ENCODE peak calls at places on chromosomes 12 and 14, in four cellular contexts. One of them, this sample, is unnamed. For H3K4me1, the result is how much of the 10 kb centered on the place peaks cover.

GRCh38 chr12:20367731-20368652 is at the start of gene PDE3A:
- DNase-seq in cardiac muscle cell: peak
- DNase-seq in OCI-LY7: no peak
- DNase-seq in IMR-90: peak
- DNase-seq in this sample: peak

GRCh38 chr12:79850610-79851299 is 84.1 kb downstream of the PPP1R12A start:
- DNase-seq in cardiac muscle cell: peak
- DNase-seq in OCI-LY7: no peak
- DNase-seq in IMR-90: no peak
- DNase-seq in this sample: no peak

GRCh38 chr12:98594050-98594853 is 766 bp downstream of the SLC25A3 start:
- DNase-seq in cardiac muscle cell: peak
- DNase-seq in OCI-LY7: peak
- DNase-seq in IMR-90: no peak
- DNase-seq in this sample: peak

GRCh38 chr12:108307006-108307405 is 32.1 kb downstream of the CMKLR1 start:
- DNase-seq in cardiac muscle cell: no peak
- DNase-seq in OCI-LY7: no peak
- DNase-seq in IMR-90: peak
- DNase-seq in this sample: no peak

GRCh38 chr12:91887957-91888356 is 257.7 kb downstream of the BTG1 start:
- DNase-seq in cardiac muscle cell: no peak
- DNase-seq in OCI-LY7: no peak
- DNase-seq in IMR-90: no peak
- DNase-seq in this sample: no peak

GRCh38 chr12:6123258-6123657 is 1.2 kb downstream of the VWF start:
- DNase-seq in cardiac muscle cell: no peak
- DNase-seq in OCI-LY7: no peak
- DNase-seq in IMR-90: no peak
- DNase-seq in this sample: no peak

GRCh38 chr12:32196250-32197198 is 89.9 kb downstream of the BICD1 start:
- DNase-seq in cardiac muscle cell: no peak
- DNase-seq in OCI-LY7: no peak
- DNase-seq in IMR-90: no peak
- DNase-seq in this sample: no peak

GRCh38 chr14:59321184-59321952 is 132.9 kb downstream of the DAAM1 start:
- DNase-seq in cardiac muscle cell: peak
- DNase-seq in OCI-LY7: no peak
- DNase-seq in IMR-90: peak
- DNase-seq in this sample: peak

GRCh38 chr12:7872565-7873304 is at the start of gene SLC2A14:
- DNase-seq in cardiac muscle cell: peak
- DNase-seq in OCI-LY7: peak
- DNase-seq in IMR-90: no peak
- DNase-seq in this sample: no peak

GRCh38 chr12:123064885-123065619 is 84.6 kb downstream of the ARL6IP4 start:
- DNase-seq in cardiac muscle cell: no peak
- DNase-seq in OCI-LY7: no peak
- DNase-seq in IMR-90: no peak
- DNase-seq in this sample: no peak

GRCh38 chr12:51326762-51327439 is 2.9 kb upstream of the BIN2 start:
- DNase-seq in cardiac muscle cell: no peak
- DNase-seq in OCI-LY7: peak
- DNase-seq in IMR-90: peak
- DNase-seq in this sample: no peak

GRCh38 chr12:64650762-64651161 is 40.5 kb downstream of the RASSF3 start:
- DNase-seq in cardiac muscle cell: peak
- DNase-seq in OCI-LY7: no peak
- DNase-seq in IMR-90: peak
- DNase-seq in this sample: no peak

GRCh38 chr12:28578833-28579252 is 388.6 kb downstream of the CCDC91 start:
- DNase-seq in cardiac muscle cell: no peak
- DNase-seq in OCI-LY7: no peak
- DNase-seq in IMR-90: peak
- DNase-seq in this sample: no peak

GRCh38 chr12:50707396-50707795 is 56.5 kb upstream of the ATF1 start:
- DNase-seq in cardiac muscle cell: no peak
- DNase-seq in OCI-LY7: no peak
- DNase-seq in IMR-90: no peak
- DNase-seq in this sample: no peak

GRCh38 chr14:52333823-52334657 is 19.9 kb downstream of the PTGER2 start:
- DNase-seq in cardiac muscle cell: no peak
- DNase-seq in OCI-LY7: no peak
- DNase-seq in IMR-90: peak
- DNase-seq in this sample: no peak

GRCh38 chr12:65500121-65500846 is 221.8 kb downstream of the MSRB3 start:
- DNase-seq in cardiac muscle cell: no peak
- DNase-seq in OCI-LY7: no peak
- DNase-seq in IMR-90: peak
- DNase-seq in this sample: no peak

GRCh38 chr14:77638738-77639137 is 22.3 kb upstream of the SPTLC2 start:
- DNase-seq in cardiac muscle cell: no peak
- DNase-seq in OCI-LY7: no peak
- DNase-seq in IMR-90: peak
- DNase-seq in this sample: no peak

GRCh38 chr12:27627123-27627835 is 69.0 kb upstream of the REP15 start:
- DNase-seq in cardiac muscle cell: no peak
- DNase-seq in OCI-LY7: no peak
- DNase-seq in IMR-90: peak
- DNase-seq in this sample: no peak

GRCh38 chr12:98503593-98504367 is 11.6 kb upstream of the TMPO start:
- DNase-seq in cardiac muscle cell: peak
- DNase-seq in OCI-LY7: peak
- DNase-seq in IMR-90: peak
- DNase-seq in this sample: peak

GRCh38 chr12:66065623-66066022 is 64.9 kb downstream of the LLPH start:
- DNase-seq in cardiac muscle cell: no peak
- DNase-seq in OCI-LY7: no peak
- DNase-seq in IMR-90: peak
- DNase-seq in this sample: no peak

GRCh38 chr14:96799489-96800056 is 2.4 kb downstream of the VRK1 start:
- DNase-seq in cardiac muscle cell: no peak
- DNase-seq in OCI-LY7: no peak
- DNase-seq in IMR-90: no peak
- DNase-seq in this sample: peak

GRCh38 chr14:81366259-81366658 is 33.9 kb downstream of the STON2 start:
- DNase-seq in cardiac muscle cell: no peak
- DNase-seq in OCI-LY7: no peak
- DNase-seq in IMR-90: no peak
- DNase-seq in this sample: no peak

GRCh38 chr12:92570056-92570753 is 132.6 kb upstream of the PLEKHG7 start:
- DNase-seq in cardiac muscle cell: peak
- DNase-seq in OCI-LY7: peak
- DNase-seq in IMR-90: peak
- DNase-seq in this sample: peak

GRCh38 chr12:85834378-85834777 is 1.8 kb downstream of the RASSF9 start:
- DNase-seq in cardiac muscle cell: no peak
- DNase-seq in OCI-LY7: no peak
- DNase-seq in IMR-90: no peak
- DNase-seq in this sample: no peak

GRCh38 chr12:88450130-88450529 is 130.1 kb downstream of the KITLG start:
- DNase-seq in cardiac muscle cell: no peak
- DNase-seq in OCI-LY7: no peak
- DNase-seq in IMR-90: no peak
- DNase-seq in this sample: no peak

GRCh38 chr14:97251423-97252155 is 454.4 kb downstream of the VRK1 start:
- DNase-seq in cardiac muscle cell: no peak
- DNase-seq in OCI-LY7: no peak
- DNase-seq in IMR-90: no peak
- DNase-seq in this sample: no peak

GRCh38 chr14:63421919-63422318 is 103.2 kb upstream of the GPHB5 start:
- DNase-seq in cardiac muscle cell: no peak
- DNase-seq in OCI-LY7: no peak
- DNase-seq in IMR-90: no peak
- DNase-seq in this sample: no peak

GRCh38 chr14:69312608-69313007 is 52.6 kb downstream of the GALNT16 start:
- DNase-seq in cardiac muscle cell: no peak
- DNase-seq in OCI-LY7: no peak
- DNase-seq in IMR-90: no peak
- DNase-seq in this sample: no peak

GRCh38 chr12:105835505-105835904 is 303.2 kb downstream of the NUAK1 start:
- DNase-seq in cardiac muscle cell: no peak
- DNase-seq in OCI-LY7: no peak
- DNase-seq in IMR-90: no peak
- DNase-seq in this sample: no peak

GRCh38 chr14:84819528-84819927 is 710.4 kb upstream of the FLRT2 start:
- DNase-seq in cardiac muscle cell: no peak
- DNase-seq in OCI-LY7: no peak
- DNase-seq in IMR-90: no peak
- DNase-seq in this sample: no peak

GRCh38 chr12:65567820-65568219 is 256.5 kb upstream of the HMGA2 start:
- DNase-seq in cardiac muscle cell: no peak
- DNase-seq in OCI-LY7: no peak
- DNase-seq in IMR-90: no peak
- DNase-seq in this sample: no peak

GRCh38 chr12:112546996-112547395 is 128.2 kb downstream of the PTPN11 start:
- DNase-seq in cardiac muscle cell: no peak
- DNase-seq in OCI-LY7: no peak
- DNase-seq in IMR-90: no peak
- DNase-seq in this sample: no peak

GRCh38 chr12:11922361-11922760 is 148.4 kb upstream of the BCL2L14 start:
- DNase-seq in cardiac muscle cell: no peak
- DNase-seq in OCI-LY7: peak
- DNase-seq in IMR-90: no peak
- DNase-seq in this sample: no peak

DNA sequence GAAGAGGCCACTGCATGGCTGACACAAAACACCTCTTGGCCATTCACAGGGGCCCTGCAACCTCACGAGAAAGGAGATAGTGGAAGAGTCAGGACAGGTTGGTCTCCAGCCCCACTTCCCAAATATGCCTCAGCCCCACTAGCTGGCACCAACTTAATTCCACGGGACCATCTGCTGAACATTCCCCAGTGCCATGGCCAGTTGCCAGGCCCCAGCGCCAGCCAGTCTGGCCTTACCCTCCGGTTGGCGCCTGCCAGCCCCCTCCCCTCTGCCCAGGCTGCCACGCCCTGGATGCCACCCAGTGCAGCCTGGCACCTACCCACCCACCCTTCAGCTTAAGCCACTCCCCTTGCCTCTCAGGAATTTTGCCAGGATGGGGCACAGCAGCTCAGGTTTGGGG is 21.2 kb upstream of the HSPB8 start:
- DNase-seq in cardiac muscle cell: no peak
- DNase-seq in OCI-LY7: no peak
- DNase-seq in IMR-90: no peak
- DNase-seq in this sample: no peak
- H3K4me3 ChIP-seq in cardiac muscle cell: no peak
- H3K4me3 ChIP-seq in OCI-LY7: no peak
- H3K4me3 ChIP-seq in IMR-90: no peak
- H3K4me3 ChIP-seq in this sample: no peak

GRCh38 chr12:57472391-57472790 is 7.3 kb downstream of the ARHGAP9 start:
- DNase-seq in cardiac muscle cell: no peak
- DNase-seq in OCI-LY7: no peak
- DNase-seq in IMR-90: no peak
- DNase-seq in this sample: no peak

GRCh38 chr12:57474862-57475261 is 4.8 kb downstream of the ARHGAP9 start:
- DNase-seq in cardiac muscle cell: no peak
- DNase-seq in OCI-LY7: no peak
- DNase-seq in IMR-90: no peak
- DNase-seq in this sample: no peak

GRCh38 chr12:57474430-57474829 is 5.2 kb downstream of the ARHGAP9 start:
- DNase-seq in cardiac muscle cell: no peak
- DNase-seq in OCI-LY7: no peak
- DNase-seq in IMR-90: no peak
- DNase-seq in this sample: no peak

GRCh38 chr12:57473392-57473791 is 6.3 kb downstream of the ARHGAP9 start:
- DNase-seq in cardiac muscle cell: no peak
- DNase-seq in OCI-LY7: no peak
- DNase-seq in IMR-90: no peak
- DNase-seq in this sample: no peak

DNA sequence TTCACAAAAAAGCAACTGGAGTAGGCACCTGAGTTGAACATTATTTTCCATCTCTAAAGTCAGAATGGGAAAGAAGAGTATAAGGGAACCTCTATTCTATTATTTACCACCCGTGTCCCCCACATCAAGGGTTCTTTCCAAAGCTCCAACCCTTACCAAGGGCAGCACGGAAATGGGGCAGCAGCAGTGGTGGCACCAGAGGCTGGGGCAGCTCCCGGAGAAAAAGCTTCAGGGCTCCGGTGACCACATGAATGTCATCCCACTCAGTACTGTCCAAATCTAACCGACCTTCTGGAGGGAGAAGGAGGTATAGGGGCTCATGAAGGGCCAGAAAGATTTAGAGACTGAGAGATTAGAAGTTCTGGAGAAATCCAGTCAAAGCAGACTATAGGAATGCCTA is 5.8 kb downstream of the ARHGAP9 start:
- DNase-seq in cardiac muscle cell: no peak
- DNase-seq in OCI-LY7: no peak
- DNase-seq in IMR-90: no peak
- DNase-seq in this sample: no peak
- H3K4me1 ChIP-seq in cardiac muscle cell: under half
- H3K4me1 ChIP-seq in OCI-LY7: under half
- H3K4me1 ChIP-seq in IMR-90: under half
- H3K4me1 ChIP-seq in this sample: under half

GRCh38 chr14:101561145-101561896 is at the start of gene DIO3:
- DNase-seq in cardiac muscle cell: peak
- DNase-seq in OCI-LY7: no peak
- DNase-seq in IMR-90: no peak
- DNase-seq in this sample: no peak

GRCh38 chr14:101561897-101562490 is 699 bp downstream of the DIO3 start:
- DNase-seq in cardiac muscle cell: no peak
- DNase-seq in OCI-LY7: no peak
- DNase-seq in IMR-90: no peak
- DNase-seq in this sample: no peak

GRCh38 chr14:101563352-101563653 is 2.0 kb downstream of the DIO3 start:
- DNase-seq in cardiac muscle cell: no peak
- DNase-seq in OCI-LY7: no peak
- DNase-seq in IMR-90: no peak
- DNase-seq in this sample: no peak

GRCh38 chr14:101563654-101564443 is 2.6 kb downstream of the DIO3 start:
- DNase-seq in cardiac muscle cell: no peak
- DNase-seq in OCI-LY7: no peak
- DNase-seq in IMR-90: no peak
- DNase-seq in this sample: no peak

GRCh38 chr14:101562659-101563351 is 1.5 kb downstream of the DIO3 start:
- DNase-seq in cardiac muscle cell: no peak
- DNase-seq in OCI-LY7: peak
- DNase-seq in IMR-90: no peak
- DNase-seq in this sample: no peak
- H3K4me3 ChIP-seq in cardiac muscle cell: no peak
- H3K4me3 ChIP-seq in OCI-LY7: peak
- H3K4me3 ChIP-seq in IMR-90: no peak
- H3K4me3 ChIP-seq in this sample: no peak

GRCh38 chr14:35369701-35370191 is 34.8 kb downstream of the NFKBIA start:
- DNase-seq in cardiac muscle cell: no peak
- DNase-seq in OCI-LY7: no peak
- DNase-seq in IMR-90: no peak
- DNase-seq in this sample: no peak
- H3K4me1 ChIP-seq in cardiac muscle cell: under half
- H3K4me1 ChIP-seq in OCI-LY7: under half
- H3K4me1 ChIP-seq in IMR-90: under half
- H3K4me1 ChIP-seq in this sample: under half

GRCh38 chr14:105182296-105183020 is 1.3 kb upstream of the NUDT14 start:
- DNase-seq in cardiac muscle cell: no peak
- DNase-seq in OCI-LY7: no peak
- DNase-seq in IMR-90: no peak
- DNase-seq in this sample: no peak
- H3K4me3 ChIP-seq in cardiac muscle cell: no peak
- H3K4me3 ChIP-seq in OCI-LY7: no peak
- H3K4me3 ChIP-seq in IMR-90: no peak
- H3K4me3 ChIP-seq in this sample: no peak

GRCh38 chr12:47098099-47098498 is 18.3 kb upstream of the AMIGO2 start:
- DNase-seq in cardiac muscle cell: no peak
- DNase-seq in OCI-LY7: no peak
- DNase-seq in IMR-90: no peak
- DNase-seq in this sample: no peak
- H3K4me1 ChIP-seq in cardiac muscle cell: under half
- H3K4me1 ChIP-seq in OCI-LY7: under half
- H3K4me1 ChIP-seq in IMR-90: under half
- H3K4me1 ChIP-seq in this sample: under half